ENCODE peak calls at places on chromosomes 16 and 17, in five cellular contexts. One of them, this sample, is unnamed.

GRCh38 chr16:47017636-47018035 is 44.2 kb upstream of the DNAJA2 start:
- DNase-seq in tibial artery: no peak
- DNase-seq in anterior cingulate cortex: no peak
- DNase-seq in cardiac septum: no peak
- DNase-seq in DMS 273 treated with DMSO at 0.1 percent for 48 hours: no peak
- DNase-seq in this sample: no peak

GRCh38 chr16:77551352-77551751 is 116.5 kb upstream of the ADAMTS18 start:
- DNase-seq in tibial artery: no peak
- DNase-seq in DMS 273 treated with DMSO at 0.1 percent for 48 hours: no peak
- DNase-seq in anterior cingulate cortex: no peak
- DNase-seq in cardiac septum: no peak
- DNase-seq in this sample: no peak

GRCh38 chr16:66300501-66300900 is 66.0 kb upstream of the CDH5 start:
- DNase-seq in cardiac septum: no peak
- DNase-seq in anterior cingulate cortex: no peak
- DNase-seq in DMS 273 treated with DMSO at 0.1 percent for 48 hours: no peak
- DNase-seq in tibial artery: no peak
- DNase-seq in this sample: no peak

GRCh38 chr16:82023206-82023605 is 11.8 kb upstream of the HSD17B2 start:
- DNase-seq in DMS 273 treated with DMSO at 0.1 percent for 48 hours: no peak
- DNase-seq in tibial artery: no peak
- DNase-seq in anterior cingulate cortex: no peak
- DNase-seq in cardiac septum: no peak
- DNase-seq in this sample: no peak

GRCh38 chr17:45436161-45436560 is 3.5 kb upstream of the ARHGAP27 start:
- DNase-seq in tibial artery: no peak
- DNase-seq in anterior cingulate cortex: no peak
- DNase-seq in DMS 273 treated with DMSO at 0.1 percent for 48 hours: no peak
- DNase-seq in cardiac septum: peak
- DNase-seq in this sample: no peak

GRCh38 chr16:72013389-72013788 is 4.8 kb downstream of the DHODH start:
- DNase-seq in anterior cingulate cortex: no peak
- DNase-seq in cardiac septum: no peak
- DNase-seq in DMS 273 treated with DMSO at 0.1 percent for 48 hours: no peak
- DNase-seq in tibial artery: no peak
- DNase-seq in this sample: no peak

GRCh38 chr16:66427036-66427446 is at the start of gene BEAN1:
- DNase-seq in anterior cingulate cortex: no peak
- DNase-seq in DMS 273 treated with DMSO at 0.1 percent for 48 hours: no peak
- DNase-seq in tibial artery: no peak
- DNase-seq in cardiac septum: no peak
- DNase-seq in this sample: no peak

GRCh38 chr16:88743693-88744519 is 37.6 kb downstream of the CTU2 start:
- DNase-seq in DMS 273 treated with DMSO at 0.1 percent for 48 hours: no peak
- DNase-seq in cardiac septum: peak
- DNase-seq in anterior cingulate cortex: peak
- DNase-seq in tibial artery: peak
- DNase-seq in this sample: peak